ENCODE peak calls at places on chromosomes 16 and 17, in ten cellular contexts. Y is cardiac muscle cell, T is SJCRH30, C is Karpas-422, R is Peyer's patch, J is fibroblast of lung, N is GM23338, X is heart left ventricle, W is A549, D is PC-9. Z is an unnamed sample. For H3K4me1, the result is how much of the 10 kb centered on the place peaks cover.

GRCh38 chr17:73612074-73612473 is 32.2 kb downstream of the SDK2 start:
- DNase-seq in Y (no peak), T (no peak), C (no peak), R (no peak), J (no peak), N (no peak), X (peak), W (no peak), D (no peak), Z (no peak)

GRCh38 chr16:49874613-49875237 is 18.8 kb upstream of the ZNF423 start:
- DNase-seq in Y (no peak), T (no peak), C (no peak), R (no peak), J (no peak), N (no peak), X (no peak), W (no peak), D (no peak), Z (no peak)

GRCh38 chr16:75011634-75012307 is 12.9 kb downstream of the ZNRF1 start:
- DNase-seq in Y (peak), T (no peak), C (peak), R (no peak), J (peak), N (no peak), X (no peak), W (no peak), D (peak), Z (no peak)

GRCh38 chr17:49045376-49045775 is 48.2 kb downstream of the IGF2BP1 start:
- DNase-seq in Y (no peak), T (no peak), C (no peak), R (no peak), J (peak), N (no peak), X (no peak), W (no peak), D (no peak), Z (no peak)

GRCh38 chr17:59754547-59754946 is 47.1 kb downstream of the VMP1 start:
- DNase-seq in Y (peak), T (peak), C (no peak), R (no peak), J (peak), N (no peak), X (no peak), W (peak), D (peak), Z (no peak)

GRCh38 chr16:30893744-30894539 is at the start of gene BCL7C:
- DNase-seq in Y (peak), T (peak), C (peak), R (peak), J (peak), N (peak), X (peak), W (peak), D (peak), Z (peak)

GRCh38 chr17:33086041-33086440 is 94.4 kb downstream of the SPACA3 start:
- DNase-seq in Y (no peak), T (no peak), C (no peak), R (no peak), J (peak), N (no peak), X (no peak), W (no peak), D (no peak), Z (no peak)

GRCh38 chr16:116015-116414 is 22.5 kb downstream of the NPRL3 start:
- DNase-seq in Y (no peak), T (no peak), C (no peak), R (no peak), J (no peak), N (no peak), X (no peak), W (no peak), D (no peak), Z (no peak)

GRCh38 chr17:33868899-33869298 is 386.2 kb upstream of the CCL2 start:
- DNase-seq in Y (no peak), T (no peak), C (no peak), R (no peak), J (no peak), N (no peak), X (no peak), W (no peak), D (no peak), Z (no peak)

GRCh38 chr16:85328665-85329058 is 216.4 kb upstream of the CIBAR2 start:
- DNase-seq in Y (no peak), T (peak), C (no peak), R (no peak), J (no peak), N (peak), X (no peak), W (no peak), D (no peak), Z (peak)

GRCh38 chr16:77374384-77374783 is 60.5 kb downstream of the ADAMTS18 start:
- DNase-seq in Y (no peak), T (no peak), C (no peak), R (no peak), J (no peak), N (peak), X (no peak), W (no peak), D (no peak), Z (no peak)

GRCh38 chr16:57271063-57271345 is 13.5 kb downstream of the PLLP start:
- DNase-seq in Y (no peak), T (no peak), C (no peak), R (no peak), J (no peak), N (no peak), X (no peak), W (no peak), D (no peak), Z (no peak)

GRCh38 chr16:57270221-57271062 is 14.0 kb downstream of the PLLP start:
- DNase-seq in Y (no peak), T (no peak), C (no peak), R (peak), J (no peak), N (peak), X (no peak), W (no peak), D (no peak), Z (no peak)

GRCh38 chr16:57266531-57267268 is 17.8 kb downstream of the PLLP start:
- DNase-seq in Y (peak), T (no peak), C (no peak), R (no peak), J (peak), N (no peak), X (no peak), W (no peak), D (peak), Z (peak)

GRCh38 chr16:57271867-57272495 is 12.5 kb downstream of the PLLP start:
- DNase-seq in Y (no peak), T (no peak), C (no peak), R (peak), J (no peak), N (no peak), X (no peak), W (no peak), D (no peak), Z (no peak)

GRCh38 chr16:57268804-57269800 is 15.4 kb downstream of the PLLP start:
- DNase-seq in Y (peak), T (peak), C (no peak), R (peak), J (peak), N (no peak), X (peak), W (no peak), D (peak), Z (peak)
- H3K4me1 ChIP-seq in Y (under half), T (under half), C (under half), R (under half), J (under half), N (under half), X (under half), W (under half), D (under half), Z (under half)

DNA sequence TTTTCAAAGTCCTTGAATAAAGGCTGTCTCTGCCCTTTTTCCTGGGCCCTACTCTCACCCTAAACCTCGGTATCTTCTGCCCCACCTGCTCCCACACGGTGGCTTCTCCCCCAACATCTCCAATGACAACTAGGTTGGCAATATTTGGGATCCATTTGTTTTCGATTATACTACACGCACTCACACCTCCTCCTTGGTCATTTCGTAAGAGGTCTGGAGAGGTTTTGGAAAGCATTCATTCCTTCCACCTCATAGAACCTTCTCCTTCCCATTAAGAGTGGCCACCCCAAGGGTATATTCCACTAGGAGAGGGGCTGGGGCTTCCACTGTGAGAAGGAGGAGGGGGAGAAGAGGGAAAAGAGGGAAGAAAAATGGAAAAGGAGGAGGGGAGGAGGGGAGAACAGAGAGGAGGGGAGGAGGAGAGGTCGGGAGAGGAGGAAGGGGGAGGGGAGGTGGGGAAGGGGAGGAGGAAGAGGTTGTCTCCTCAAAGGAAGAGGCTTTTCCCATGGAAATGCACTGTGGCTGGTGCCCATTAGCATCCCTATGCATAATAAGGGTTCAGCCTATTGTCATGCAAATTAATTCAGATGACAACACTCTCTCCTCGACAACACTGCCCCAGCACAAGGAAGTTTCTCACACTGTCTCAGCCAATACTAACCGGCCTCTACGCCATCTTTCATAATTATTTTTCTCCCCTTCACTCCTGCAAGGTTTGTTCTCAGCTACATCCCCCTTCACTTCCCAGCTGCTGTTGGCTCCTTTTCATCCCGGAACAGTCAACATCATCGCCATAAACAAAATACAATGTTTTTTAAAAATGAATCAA is 30.0 kb downstream of the SOX9 start:
- DNase-seq in Y (peak), T (no peak), C (no peak), R (no peak), J (peak), N (peak), X (no peak), W (peak), D (no peak), Z (no peak)
- H3K4me3 ChIP-seq in Y (no peak), T (peak), C (no peak), R (no peak), J (no peak), N (peak), X (peak), W (peak), D (peak), Z (no peak)

GRCh38 chr17:78724544-78724943 is 57.5 kb downstream of the CYTH1 start:
- DNase-seq in Y (no peak), T (no peak), C (no peak), R (no peak), J (no peak), N (peak), X (no peak), W (no peak), D (no peak), Z (peak)
- H3K4me1 ChIP-seq in Y (under half), T (under half), C (under half), R (under half), J (under half), N (half or more), X (half or more), W (under half), D (under half), Z (under half)

GRCh38 chr17:44384281-44384822 is 5.1 kb downstream of the ITGA2B start:
- DNase-seq in Y (no peak), T (no peak), C (no peak), R (no peak), J (no peak), N (no peak), X (no peak), W (no peak), D (no peak), Z (no peak)

GRCh38 chr17:44385287-44386181 is 3.9 kb downstream of the ITGA2B start:
- DNase-seq in Y (peak), T (peak), C (peak), R (peak), J (peak), N (peak), X (peak), W (peak), D (peak), Z (peak)

GRCh38 chr17:44384823-44385286 is 4.6 kb downstream of the ITGA2B start:
- DNase-seq in Y (peak), T (no peak), C (no peak), R (no peak), J (no peak), N (peak), X (no peak), W (no peak), D (no peak), Z (no peak)

GRCh38 chr17:44387773-44388172 is 1.7 kb downstream of the ITGA2B start:
- DNase-seq in Y (no peak), T (no peak), C (no peak), R (no peak), J (no peak), N (no peak), X (no peak), W (no peak), D (no peak), Z (no peak)

GRCh38 chr17:44386182-44386525 is 3.3 kb downstream of the ITGA2B start:
- DNase-seq in Y (no peak), T (no peak), C (no peak), R (no peak), J (no peak), N (no peak), X (no peak), W (no peak), D (no peak), Z (no peak)
- H3K4me3 ChIP-seq in Y (peak), T (no peak), C (peak), R (no peak), J (no peak), N (peak), X (no peak), W (no peak), D (peak), Z (peak)